ENCODE peak calls at places on chromosomes 5 and 9, in six cellular contexts. Q is mesendoderm, F is H1, G is H9, O is IMR-90, C is mesenchymal stem cell. A is an unnamed sample.

GRCh38 chr9:21679432-21679831 is 123.0 kb upstream of the MTAP start:
- DNase-seq in Q (peak), F (no peak), G (no peak), O (no peak), C (no peak), A (no peak)

GRCh38 chr9:97954550-97954989 is 16.6 kb upstream of the HEMGN start:
- DNase-seq in Q (peak), F (peak), G (peak), O (no peak), C (peak), A (peak)

GRCh38 chr9:77944556-77945261 is 86.9 kb downstream of the GNAQ start:
- DNase-seq in Q (peak), F (no peak), G (no peak), O (no peak), C (no peak), A (peak)

GRCh38 chr5:143179126-143179740 is 224.3 kb downstream of the NR3C1 start:
- DNase-seq in Q (no peak), F (no peak), G (no peak), O (no peak), C (no peak), A (no peak)

GRCh38 chr5:119333421-119333851 is 22.4 kb upstream of the TNFAIP8 start:
- DNase-seq in Q (no peak), F (no peak), G (no peak), O (peak), C (no peak), A (no peak)

GRCh38 chr5:154756871-154757646 is 1.9 kb downstream of the LARP1 start:
- DNase-seq in Q (peak), F (no peak), G (no peak), O (peak), C (peak), A (peak)

GRCh38 chr5:103235891-103236290 is 22.7 kb upstream of the MACIR start:
- DNase-seq in Q (no peak), F (no peak), G (no peak), O (no peak), C (no peak), A (no peak)

GRCh38 chr5:130278136-130278535 is 373.9 kb downstream of the CHSY3 start:
- DNase-seq in Q (no peak), F (no peak), G (peak), O (no peak), C (no peak), A (no peak)

GRCh38 chr9:134919316-134919715 is 1.6 kb upstream of the FCN1 start:
- DNase-seq in Q (no peak), F (no peak), G (no peak), O (no peak), C (no peak), A (no peak)

GRCh38 chr5:107985144-107985543 is 314.4 kb upstream of the EFNA5 start:
- DNase-seq in Q (no peak), F (no peak), G (no peak), O (no peak), C (no peak), A (no peak)

GRCh38 chr9:34590376-34591090 is 1.0 kb upstream of the CNTFR start:
- DNase-seq in Q (no peak), F (peak), G (peak), O (no peak), C (peak), A (no peak)

GRCh38 chr5:58759745-58760144 is 176.9 kb downstream of the RAB3C start:
- DNase-seq in Q (no peak), F (no peak), G (no peak), O (no peak), C (no peak), A (no peak)

GRCh38 chr9:16262467-16263261 is 607.8 kb downstream of the BNC2 start:
- DNase-seq in Q (peak), F (no peak), G (no peak), O (peak), C (peak), A (no peak)

GRCh38 chr9:137347928-137348327 is 45.9 kb upstream of the NRARP start:
- DNase-seq in Q (no peak), F (no peak), G (no peak), O (no peak), C (no peak), A (no peak)

GRCh38 chr5:150227606-150228273 is 37.9 kb downstream of the SLC6A7 start:
- DNase-seq in Q (peak), F (no peak), G (no peak), O (peak), C (peak), A (no peak)

GRCh38 chr5:109390188-109390587 is 19.6 kb downstream of the PJA2 start:
- DNase-seq in Q (no peak), F (no peak), G (no peak), O (no peak), C (no peak), A (no peak)

GRCh38 chr5:109396965-109397364 is 12.8 kb downstream of the PJA2 start:
- DNase-seq in Q (no peak), F (no peak), G (no peak), O (no peak), C (no peak), A (no peak)

GRCh38 chr5:109399092-109399759 is 10.5 kb downstream of the PJA2 start:
- DNase-seq in Q (no peak), F (no peak), G (no peak), O (peak), C (no peak), A (no peak)

DNA sequence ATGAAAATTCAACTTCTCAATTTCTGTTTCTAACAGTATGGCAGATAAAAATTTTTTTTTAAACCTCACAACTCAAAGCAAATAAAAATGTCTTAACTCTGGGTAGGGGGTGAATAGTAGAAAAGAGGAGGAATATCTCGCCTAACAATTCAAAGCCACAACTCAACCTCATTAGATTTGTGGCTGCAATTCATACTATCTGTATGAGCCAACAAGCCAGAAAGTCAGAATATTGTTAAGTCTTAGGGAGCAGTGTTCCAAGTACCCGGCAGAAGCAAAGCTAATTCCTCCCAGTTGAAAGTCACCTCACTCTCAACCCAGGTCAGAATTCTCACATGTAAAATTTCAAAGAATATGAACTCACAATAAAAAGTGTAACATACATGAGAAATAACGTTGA is 15.0 kb downstream of the PJA2 start:
- DNase-seq in Q (no peak), F (no peak), G (no peak), O (no peak), C (no peak), A (no peak)
- H3K4ac ChIP-seq in Q (no peak), F (no peak), G (no peak), O (no peak), C (no peak), A (no peak)

GRCh38 chr9:124302921-124303320 is 45.2 kb downstream of the NEK6 start:
- DNase-seq in Q (no peak), F (no peak), G (no peak), O (no peak), C (no peak), A (no peak)

GRCh38 chr9:124299519-124300090 is 41.9 kb downstream of the NEK6 start:
- DNase-seq in Q (no peak), F (no peak), G (no peak), O (peak), C (no peak), A (no peak)

GRCh38 chr9:124298646-124299235 is 41.0 kb downstream of the NEK6 start:
- DNase-seq in Q (no peak), F (no peak), G (no peak), O (no peak), C (peak), A (no peak)

GRCh38 chr9:124297915-124298645 is 40.3 kb downstream of the NEK6 start:
- DNase-seq in Q (no peak), F (no peak), G (no peak), O (no peak), C (no peak), A (no peak)

GRCh38 chr9:124300312-124300711 is 42.6 kb downstream of the NEK6 start:
- DNase-seq in Q (peak), F (no peak), G (no peak), O (no peak), C (no peak), A (no peak)
- H2AK5ac ChIP-seq in Q (no peak), F (no peak), G (no peak), O (peak), C (peak), A (no peak)

GRCh38 chr5:2169862-2170820 is 287.4 kb upstream of the IRX4 start:
- DNase-seq in Q (no peak), F (no peak), G (no peak), O (no peak), C (no peak), A (no peak)
- H2BK15ac ChIP-seq in Q (no peak), F (no peak), G (no peak), O (no peak), C (no peak), A (no peak)

GRCh38 chr5:64339776-64340175 is 166.0 kb upstream of the RGS7BP start:
- DNase-seq in Q (no peak), F (no peak), G (no peak), O (no peak), C (no peak), A (no peak)

GRCh38 chr5:64341340-64341739 is 164.5 kb upstream of the RGS7BP start:
- DNase-seq in Q (no peak), F (no peak), G (no peak), O (no peak), C (no peak), A (no peak)

GRCh38 chr5:64344501-64344900 is 161.3 kb upstream of the RGS7BP start:
- DNase-seq in Q (no peak), F (no peak), G (no peak), O (no peak), C (no peak), A (no peak)

GRCh38 chr5:64340293-64340692 is 165.5 kb upstream of the RGS7BP start:
- DNase-seq in Q (no peak), F (no peak), G (no peak), O (no peak), C (no peak), A (no peak)
- H3K4ac ChIP-seq in Q (no peak), F (no peak), G (no peak), O (no peak), C (no peak), A (no peak)

GRCh38 chr5:162806195-162806594 is 631.2 kb upstream of the CCNG1 start:
- DNase-seq in Q (no peak), F (no peak), G (no peak), O (no peak), C (no peak), A (no peak)

GRCh38 chr5:162796507-162796906 is 640.9 kb upstream of the CCNG1 start:
- DNase-seq in Q (no peak), F (no peak), G (no peak), O (no peak), C (no peak), A (no peak)

GRCh38 chr5:162801235-162801634 is 636.2 kb upstream of the CCNG1 start:
- DNase-seq in Q (no peak), F (no peak), G (no peak), O (no peak), C (no peak), A (no peak)
- H2AK5ac ChIP-seq in Q (no peak), F (no peak), G (no peak), O (no peak), C (no peak), A (no peak)

DNA sequence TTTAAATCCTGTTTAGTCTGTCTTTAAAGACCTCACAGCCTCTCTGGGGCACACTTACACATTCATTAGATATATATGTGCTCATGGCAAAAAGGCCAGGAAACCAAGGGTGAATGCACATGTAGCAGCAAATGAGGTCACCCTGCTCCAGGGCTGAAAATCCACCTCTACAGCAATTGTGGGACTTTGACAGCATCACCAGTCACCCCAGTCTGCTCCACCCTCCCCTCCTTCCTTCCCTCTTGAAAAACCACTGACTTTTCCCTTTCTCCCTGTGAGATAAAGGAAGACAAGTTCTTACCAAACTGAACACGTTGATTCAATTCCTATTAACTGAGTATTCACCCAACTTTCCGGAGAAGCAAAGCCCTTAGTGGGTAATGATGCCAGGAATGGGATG is 15.2 kb upstream of the SH3RF2 start:
- DNase-seq in Q (no peak), F (no peak), G (no peak), O (peak), C (no peak), A (no peak)
- H2BK15ac ChIP-seq in Q (no peak), F (no peak), G (no peak), O (no peak), C (no peak), A (no peak)

GRCh38 chr5:173029499-173029921 is 26.6 kb upstream of the CREBRF start:
- DNase-seq in Q (no peak), F (no peak), G (no peak), O (no peak), C (peak), A (no peak)
- H3K4ac ChIP-seq in Q (no peak), F (no peak), G (no peak), O (no peak), C (no peak), A (no peak)

DNA sequence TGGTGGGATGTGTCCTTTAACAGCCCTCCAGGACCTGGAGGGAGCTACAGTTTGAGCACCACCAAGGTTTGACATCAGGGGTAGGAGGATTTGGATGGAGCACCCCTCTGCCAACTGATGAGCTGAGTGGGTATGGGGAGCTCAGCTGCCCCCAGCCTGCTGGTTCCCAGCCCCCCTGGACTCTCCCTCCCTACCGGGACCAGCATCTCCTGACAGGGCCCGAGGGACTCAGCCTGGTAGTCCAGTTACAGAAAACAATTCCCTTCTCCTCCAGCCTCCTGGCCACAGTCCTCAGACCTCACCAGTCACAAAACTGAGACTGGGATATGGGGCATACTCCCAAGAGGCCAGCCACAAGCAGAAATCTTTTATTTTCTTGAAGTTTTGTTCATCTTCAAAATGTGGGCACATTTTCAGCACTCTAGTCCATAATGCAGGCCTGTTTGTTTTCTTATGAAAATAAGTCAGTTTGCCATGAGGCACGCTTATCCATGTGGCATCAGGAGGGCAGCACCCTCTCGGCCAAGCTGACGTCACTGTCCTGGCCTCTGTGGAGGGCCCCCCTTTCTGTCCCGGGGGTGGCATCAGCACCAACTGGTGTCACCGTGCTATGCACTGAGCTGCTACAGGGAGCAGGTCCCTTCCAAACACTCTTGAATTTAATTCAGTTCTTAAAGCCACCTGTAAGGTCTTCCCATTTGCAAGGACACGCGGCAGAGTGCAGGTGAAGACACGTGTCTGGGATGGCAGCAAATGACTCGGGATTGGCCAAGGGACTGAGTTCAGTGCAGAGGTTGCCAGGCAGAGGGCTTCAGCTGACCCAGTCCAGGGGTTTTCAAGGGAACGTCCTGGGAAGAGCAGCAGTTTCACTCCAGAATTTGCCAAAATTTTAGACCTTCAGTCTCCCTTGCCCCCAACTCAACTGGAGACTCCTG is 187.6 kb downstream of the GADD45G start:
- DNase-seq in Q (no peak), F (no peak), G (no peak), O (no peak), C (no peak), A (no peak)
- H2AK5ac ChIP-seq in Q (no peak), F (no peak), G (no peak), O (no peak), C (no peak), A (peak)

A was measured in neuronal stem cell.